ENCODE peak calls at places on chromosomes 13 and 19, in seven cellular contexts. U is AG04450, M is mesothelial cell of epicardium, Y is IMR-90, W is HFF-Myc, P is breast epithelium, O is stomach. L is an unnamed sample.

GRCh38 chr13:37868691-37869505 is 674 bp downstream of the TRPC4 start:
- DNase-seq in U (no peak), P (no peak), M (no peak), O (no peak), Y (peak), W (no peak), L (no peak)

GRCh38 chr19:11279505-11280236 is 16.3 kb upstream of the TSPAN16 start:
- DNase-seq in P (no peak), M (no peak), Y (no peak), W (no peak), O (no peak), U (no peak), L (no peak)

GRCh38 chr19:45171211-45171623 is 6.8 kb downstream of the TRAPPC6A start:
- DNase-seq in P (no peak), O (no peak), U (no peak), Y (no peak), M (no peak), W (no peak), L (no peak)

GRCh38 chr13:27953671-27954405 is 15.3 kb downstream of the CDX2 start:
- DNase-seq in W (peak), P (no peak), O (peak), U (peak), M (peak), Y (peak), L (peak)

GRCh38 chr19:8806661-8807060 is 25.4 kb downstream of the ZNF558 start:
- DNase-seq in W (no peak), U (no peak), O (no peak), Y (no peak), M (no peak), P (no peak), L (no peak)

GRCh38 chr13:113493315-113493951 is 2.9 kb upstream of the DCUN1D2 start:
- DNase-seq in W (peak), U (peak), P (no peak), M (no peak), Y (peak), O (no peak), L (no peak)

GRCh38 chr19:4473011-4473410 is 914 bp downstream of the HDGFL2 start:
- DNase-seq in Y (no peak), P (no peak), U (no peak), W (no peak), M (no peak), O (no peak), L (no peak)

GRCh38 chr13:96020155-96020575 is 33.0 kb downstream of the UGGT2 start:
- DNase-seq in M (peak), U (peak), Y (peak), O (peak), P (no peak), W (peak), L (peak)

GRCh38 chr13:50991624-50992610 is 82.3 kb downstream of the RNASEH2B start:
- DNase-seq in Y (no peak), P (no peak), W (no peak), O (no peak), U (no peak), M (no peak), L (no peak)

GRCh38 chr19:42424712-42425131 is 2.5 kb downstream of the LIPE start:
- DNase-seq in W (no peak), P (no peak), M (no peak), O (no peak), Y (no peak), U (no peak), L (no peak)

GRCh38 chr19:4267101-4267900 is 11.8 kb upstream of the SHD start:
- DNase-seq in O (peak), M (peak), P (no peak), Y (peak), U (no peak), W (peak), L (peak)

GRCh38 chr13:94413545-94413944 is 65.9 kb downstream of the DCT start:
- DNase-seq in O (no peak), U (no peak), W (no peak), M (no peak), P (no peak), Y (no peak), L (no peak)

GRCh38 chr19:28554321-28555091 is 658.4 kb downstream of the UQCRFS1 start:
- DNase-seq in M (no peak), U (no peak), O (no peak), Y (no peak), P (no peak), W (no peak), L (no peak)

DNA sequence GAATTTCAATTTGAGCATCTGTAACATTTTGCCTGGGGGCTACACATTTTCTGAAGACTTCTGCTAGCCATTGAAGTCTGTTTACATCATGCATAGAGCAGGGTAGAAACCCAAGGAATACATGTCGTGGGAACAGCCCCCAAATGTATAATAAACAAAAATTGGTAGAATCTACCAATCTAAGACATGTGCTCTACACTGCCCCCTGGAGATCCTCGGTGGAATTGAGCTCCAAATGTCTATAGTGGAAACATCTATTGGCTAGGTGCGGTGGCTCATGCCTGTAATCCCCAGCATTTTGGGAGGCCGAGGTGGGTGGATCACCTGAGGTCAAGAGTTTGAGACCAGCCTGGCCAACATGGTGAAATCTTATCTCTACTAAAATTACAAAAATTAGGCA is 57.3 kb downstream of the MBD3L2B start:
- DNase-seq in O (no peak), U (no peak), W (no peak), M (no peak), P (no peak), Y (no peak), L (no peak)
- TF ChIP-seq CTCF in O (peak), U (no peak), W (peak), M (peak), P (no peak), Y (no peak), L (no peak)

GRCh38 chr19:18672044-18672451 is 11.4 kb upstream of the CRTC1 start:
- DNase-seq in U (no peak), P (no peak), W (no peak), M (no peak), O (no peak), Y (no peak), L (no peak)

GRCh38 chr19:18671303-18672043 is 12.0 kb upstream of the CRTC1 start:
- DNase-seq in O (no peak), Y (no peak), M (no peak), U (no peak), W (no peak), P (no peak), L (no peak)

GRCh38 chr19:18670313-18670712 is 13.2 kb upstream of the CRTC1 start:
- DNase-seq in Y (no peak), P (no peak), W (no peak), M (no peak), O (no peak), U (no peak), L (no peak)

GRCh38 chr19:18674616-18675015 is 8.9 kb upstream of the CRTC1 start:
- DNase-seq in Y (peak), U (no peak), P (no peak), M (no peak), O (no peak), W (no peak), L (no peak)

GRCh38 chr19:18672606-18673337 is 10.7 kb upstream of the CRTC1 start:
- DNase-seq in U (no peak), W (no peak), O (peak), M (no peak), P (no peak), Y (peak), L (peak)
- TF ChIP-seq CTCF in U (peak), W (peak), O (no peak), M (no peak), P (no peak), Y (peak), L (no peak)

GRCh38 chr19:12806242-12807131 is at the start of gene RNASEH2A:
- DNase-seq in Y (peak), P (peak), O (peak), M (peak), U (peak), W (no peak), L (peak)
- TF ChIP-seq CTCF in Y (no peak), P (no peak), O (no peak), M (no peak), U (no peak), W (no peak), L (no peak)

GRCh38 chr13:66364346-66364745 is 865.8 kb downstream of the PCDH9 start:
- DNase-seq in M (no peak), P (no peak), O (no peak), Y (peak), W (no peak), U (peak), L (no peak)
- TF ChIP-seq CTCF in M (no peak), P (no peak), O (no peak), Y (no peak), W (no peak), U (no peak), L (no peak)

GRCh38 chr13:21061077-21061945 is at the start of gene LATS2:
- DNase-seq in M (peak), Y (peak), U (peak), O (peak), W (peak), P (peak), L (peak)
- TF ChIP-seq CTCF in M (no peak), Y (peak), U (peak), O (peak), W (no peak), P (peak), L (peak)

GRCh38 chr13:66689037-66689619 is 541.0 kb downstream of the PCDH9 start:
- DNase-seq in Y (no peak), P (no peak), M (no peak), U (no peak), O (no peak), W (no peak), L (no peak)
- TF ChIP-seq CTCF in Y (peak), P (no peak), M (no peak), U (peak), O (no peak), W (no peak), L (no peak)

GRCh38 chr13:35984287-35984686 is 146.9 kb downstream of the DCLK1 start:
- DNase-seq in U (no peak), M (no peak), W (no peak), Y (no peak), P (no peak), O (no peak), L (no peak)
- TF ChIP-seq CTCF in U (no peak), M (no peak), W (no peak), Y (no peak), P (no peak), O (no peak), L (no peak)

GRCh38 chr19:6270076-6270745 is 9.6 kb downstream of the MLLT1 start:
- DNase-seq in Y (no peak), O (no peak), W (no peak), U (no peak), P (no peak), M (no peak), L (no peak)

GRCh38 chr19:6271721-6272410 is 7.9 kb downstream of the MLLT1 start:
- DNase-seq in W (no peak), U (no peak), O (peak), M (peak), Y (peak), P (peak), L (peak)

GRCh38 chr19:6270822-6271221 is 9.0 kb downstream of the MLLT1 start:
- DNase-seq in O (no peak), W (no peak), P (no peak), Y (no peak), M (no peak), U (no peak), L (no peak)

GRCh38 chr19:6272411-6272791 is 7.4 kb downstream of the MLLT1 start:
- DNase-seq in Y (no peak), M (no peak), W (no peak), P (no peak), U (no peak), O (no peak), L (no peak)

GRCh38 chr19:6271251-6271650 is 8.5 kb downstream of the MLLT1 start:
- DNase-seq in U (no peak), P (no peak), Y (peak), O (no peak), W (no peak), M (no peak), L (peak)
- TF ChIP-seq CTCF in U (peak), P (no peak), Y (peak), O (no peak), W (peak), M (no peak), L (peak)

GRCh38 chr19:50008532-50008931 is 16.6 kb downstream of the VRK3 start:
- DNase-seq in P (no peak), Y (no peak), M (no peak), U (no peak), W (no peak), O (no peak), L (no peak)
- TF ChIP-seq CTCF in P (no peak), Y (peak), M (no peak), U (no peak), W (peak), O (no peak), L (no peak)

GRCh38 chr13:39777527-39778061 is 122.1 kb downstream of the COG6 start:
- DNase-seq in P (no peak), U (peak), Y (peak), O (no peak), W (peak), M (no peak), L (no peak)
- TF ChIP-seq CTCF in P (no peak), U (peak), Y (peak), O (no peak), W (peak), M (no peak), L (no peak)

L was measured in thyroid gland.